ENCODE peak calls at places on chromosomes 4 and X, in four cellular contexts. R is lung, J is heart right ventricle, K is spleen. U is an unnamed sample. For H3K4me1, the result is how much of the 10 kb centered on the place peaks cover.

GRCh38 chr4:18167831-18168230 is 146.3 kb upstream of the LCORL start:
- DNase-seq in R (no peak), J (no peak), K (no peak), U (no peak)

GRCh38 chr4:69800599-69800998 is 40.2 kb upstream of the SULT1B1 start:
- DNase-seq in R (no peak), J (no peak), K (no peak), U (no peak)

GRCh38 chrX:63750846-63751245 is 34.2 kb downstream of the ARHGEF9 start:
- DNase-seq in R (no peak), J (no peak), K (no peak), U (no peak)

GRCh38 chrX:81537723-81538122 is 335.8 kb downstream of the SH3BGRL start:
- DNase-seq in R (no peak), J (no peak), K (no peak), U (no peak)

GRCh38 chr4:142565771-142566170 is 280.3 kb downstream of the INPP4B start:
- DNase-seq in R (no peak), J (no peak), K (no peak), U (no peak)

GRCh38 chrX:19875051-19875432 is 12.4 kb downstream of the SH3KBP1 start:
- DNase-seq in R (no peak), J (no peak), K (no peak), U (no peak)

GRCh38 chrX:119726900-119727555 is 31.4 kb upstream of the SOWAHD start:
- DNase-seq in R (no peak), J (no peak), K (peak), U (no peak)

GRCh38 chr4:167918077-167918476 is 174.3 kb upstream of the ANXA10 start:
- DNase-seq in R (no peak), J (no peak), K (no peak), U (no peak)

GRCh38 chr4:160808174-160808573 is 1355.6 kb downstream of the FSTL5 start:
- DNase-seq in R (no peak), J (no peak), K (no peak), U (no peak)

GRCh38 chrX:37470711-37471110 is 100.8 kb upstream of the LANCL3 start:
- DNase-seq in R (no peak), J (no peak), K (no peak), U (no peak)

GRCh38 chrX:129663171-129663570 is 8.4 kb upstream of the APLN start:
- DNase-seq in R (no peak), J (peak), K (no peak), U (no peak)

GRCh38 chr4:115790812-115791211 is 677.4 kb upstream of the NDST4 start:
- DNase-seq in R (no peak), J (no peak), K (no peak), U (no peak)

GRCh38 chrX:153469811-153470410 is 465 bp downstream of the HAUS7 start:
- DNase-seq in R (no peak), J (peak), K (no peak), U (peak)

GRCh38 chr4:21768349-21769310 is 179.9 kb downstream of the KCNIP4 start:
- DNase-seq in R (no peak), J (peak), K (no peak), U (peak)

GRCh38 chr4:26302390-26302897 is 18.4 kb upstream of the RBPJ start:
- DNase-seq in R (no peak), J (no peak), K (no peak), U (no peak)

GRCh38 chr4:113397114-113397701 is 347.8 kb downstream of the ANK2 start:
- DNase-seq in R (no peak), J (no peak), K (no peak), U (no peak)

GRCh38 chr4:5943561-5943960 is 50.7 kb upstream of the CRMP1 start:
- DNase-seq in R (no peak), J (no peak), K (no peak), U (no peak)

GRCh38 chr4:55358668-55359067 is 12.6 kb downstream of the SRD5A3 start:
- DNase-seq in R (no peak), J (no peak), K (no peak), U (peak)

GRCh38 chr4:185011408-185011807 is 6.9 kb upstream of the HELT start:
- DNase-seq in R (no peak), J (no peak), K (no peak), U (peak)

GRCh38 chrX:65697915-65698796 is 30.7 kb downstream of the MSN start:
- DNase-seq in R (peak), J (peak), K (peak), U (peak)

GRCh38 chr4:139552908-139553307 is 3.1 kb downstream of the SETD7 start:
- DNase-seq in R (no peak), J (peak), K (no peak), U (no peak)
- H3K4me1 ChIP-seq in R (under half), J (half or more), K (half or more), U (under half)

DNA sequence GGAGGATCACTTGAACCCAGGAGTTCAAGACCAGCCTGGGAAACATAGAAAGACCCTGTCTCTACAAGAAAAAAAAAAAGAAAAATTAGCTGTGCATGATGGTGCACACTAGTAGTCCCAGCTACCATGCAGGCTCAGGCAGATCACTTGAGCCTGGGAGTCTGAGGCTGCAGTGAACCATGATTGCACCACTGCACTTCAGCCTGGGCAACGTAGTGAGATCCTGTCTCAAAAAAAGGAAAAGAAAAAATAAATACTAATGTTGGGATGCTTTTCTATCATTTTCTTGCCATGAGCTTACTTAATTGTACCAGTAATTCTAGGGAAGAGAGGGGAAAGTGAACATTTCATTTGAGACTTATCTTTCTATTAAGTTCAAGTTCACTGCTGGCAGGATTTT is 19.8 kb downstream of the DCUN1D4 start:
- DNase-seq in R (no peak), J (no peak), K (no peak), U (no peak)
- H3K27ac ChIP-seq in R (no peak), J (no peak), K (no peak), U (no peak)

DNA sequence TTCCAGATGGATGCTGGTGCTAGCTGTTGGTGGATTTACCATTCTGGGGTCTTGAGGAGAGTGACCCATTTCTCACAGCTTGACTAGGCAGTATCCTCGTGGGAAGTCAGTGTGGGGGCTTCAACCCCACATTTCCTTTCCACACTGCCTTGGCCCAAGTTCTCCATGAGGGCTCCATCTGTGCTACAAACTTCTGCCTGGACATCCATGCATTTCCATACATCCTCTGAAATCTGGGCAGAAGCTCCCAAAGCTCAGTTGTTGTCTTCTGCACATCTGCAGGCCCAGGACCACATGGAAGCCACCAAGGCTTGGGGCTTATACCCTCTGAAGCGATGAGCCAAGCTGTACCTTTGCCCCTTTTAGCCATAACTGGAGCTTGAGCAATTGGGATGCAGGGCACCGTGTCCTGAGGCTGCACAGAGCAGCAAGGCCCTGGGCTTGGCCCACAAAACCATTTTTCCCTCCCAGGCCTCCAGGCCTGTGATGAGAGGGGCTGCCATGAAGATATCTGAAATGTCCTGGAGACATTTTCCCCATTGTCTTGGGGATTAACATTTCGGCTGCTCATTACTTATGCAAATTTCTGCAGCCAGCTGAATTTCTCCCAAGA is 248.7 kb upstream of the ANKRD50 start:
- DNase-seq in R (no peak), J (no peak), K (no peak), U (no peak)
- H3K4me3 ChIP-seq in R (no peak), J (no peak), K (no peak), U (no peak)

GRCh38 chr4:169253904-169254303 is 16.9 kb downstream of the SH3RF1 start:
- DNase-seq in R (no peak), J (no peak), K (no peak), U (no peak)
- H3K4me1 ChIP-seq in R (under half), J (half or more), K (half or more), U (under half)

GRCh38 chrX:31590581-31591113 is 518.8 kb upstream of the FTHL17 start:
- DNase-seq in R (no peak), J (no peak), K (no peak), U (peak)

GRCh38 chrX:31591355-31591754 is 519.5 kb upstream of the FTHL17 start:
- DNase-seq in R (no peak), J (no peak), K (no peak), U (no peak)

GRCh38 chrX:31589503-31589902 is 517.7 kb upstream of the FTHL17 start:
- DNase-seq in R (no peak), J (no peak), K (no peak), U (no peak)

GRCh38 chrX:31593353-31593752 is 521.5 kb upstream of the FTHL17 start:
- DNase-seq in R (no peak), J (no peak), K (no peak), U (no peak)

GRCh38 chrX:31588355-31588754 is 516.5 kb upstream of the FTHL17 start:
- DNase-seq in R (no peak), J (no peak), K (no peak), U (no peak)
- H3K27ac ChIP-seq in R (no peak), J (no peak), K (no peak), U (no peak)

DNA sequence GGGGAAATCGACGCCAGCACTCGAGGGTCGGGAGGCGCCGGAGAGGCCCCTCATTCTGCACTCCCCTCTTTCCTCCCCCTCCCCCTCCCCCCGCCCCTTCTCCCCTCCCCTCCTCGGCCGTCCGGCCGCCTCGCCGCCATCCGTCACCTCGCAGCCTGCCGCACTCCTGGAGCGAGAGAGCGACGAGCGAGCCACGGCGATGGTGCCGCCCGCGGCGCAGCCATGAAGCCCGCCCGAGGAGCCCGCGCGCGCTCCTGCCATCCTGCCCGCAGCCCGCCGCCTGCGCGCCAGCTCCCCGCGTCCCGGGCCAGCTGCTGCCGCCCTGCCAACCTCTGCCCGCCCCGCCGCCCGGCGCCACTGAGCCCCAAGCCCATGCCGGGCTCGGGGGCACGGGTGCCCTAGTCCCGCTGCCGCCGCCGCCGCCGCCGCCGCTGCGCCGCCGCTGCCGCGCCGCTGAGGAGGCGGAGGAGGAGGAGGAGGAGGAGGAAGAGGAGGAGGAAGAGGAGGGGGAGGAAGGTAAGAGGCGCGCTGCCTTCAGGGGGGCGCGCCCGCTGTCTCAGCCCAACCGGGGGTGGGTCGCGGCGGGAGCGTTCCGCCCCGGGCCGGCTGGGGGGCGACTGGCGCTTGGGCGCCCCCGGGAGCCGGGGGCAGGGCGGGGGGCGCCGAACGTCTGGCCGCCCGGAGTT is at the start of gene FRMPD3:
- DNase-seq in R (no peak), J (no peak), K (no peak), U (no peak)
- H3K4me3 ChIP-seq in R (no peak), J (peak), K (peak), U (no peak)

GRCh38 chrX:136752796-136753195 is 27.9 kb downstream of the ARHGEF6 start:
- DNase-seq in R (no peak), J (no peak), K (no peak), U (peak)

GRCh38 chrX:136759968-136760367 is 20.8 kb downstream of the ARHGEF6 start:
- DNase-seq in R (no peak), J (no peak), K (no peak), U (no peak)

GRCh38 chrX:136754641-136755040 is 26.1 kb downstream of the ARHGEF6 start:
- DNase-seq in R (no peak), J (peak), K (peak), U (no peak)

GRCh38 chrX:136750364-136750763 is 30.4 kb downstream of the ARHGEF6 start:
- DNase-seq in R (no peak), J (no peak), K (no peak), U (no peak)

DNA sequence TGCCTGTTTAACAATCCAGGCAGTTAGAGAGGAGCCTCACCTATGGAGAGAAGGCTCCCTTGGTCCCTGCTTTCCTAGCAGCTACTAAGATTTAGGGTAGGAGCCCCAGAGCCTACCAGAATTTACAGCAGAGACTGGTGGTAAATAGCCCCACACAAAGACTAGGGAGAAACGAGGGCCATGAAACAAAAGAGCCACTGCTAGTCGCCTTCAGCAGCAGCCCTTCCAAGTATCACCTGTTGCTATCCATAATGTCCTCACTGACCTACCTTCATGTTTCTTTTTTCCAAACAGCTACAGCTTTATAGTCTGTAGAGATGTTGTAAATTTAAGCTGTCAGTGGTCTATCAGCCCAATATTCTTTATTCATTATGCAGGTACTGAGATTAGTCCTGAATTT is 25.3 kb downstream of the ARHGEF6 start:
- DNase-seq in R (no peak), J (no peak), K (no peak), U (no peak)
- H3K4me1 ChIP-seq in R (under half), J (under half), K (under half), U (under half)